ENCODE peak calls at places on chromosomes 5 and 9, in five cellular contexts. One of them, this sample, is unnamed.

GRCh38 chr5:57828221-57828620 is 345.6 kb upstream of the ACTBL2 start:
- DNase-seq in NCI-H2029: no peak
- DNase-seq in bronchial epithelial cell: no peak
- DNase-seq in occipital lobe: no peak
- DNase-seq in activated naive CD4-positive, alpha-beta T cell: no peak
- DNase-seq in this sample: no peak

GRCh38 chr5:173451031-173451430 is 122.8 kb upstream of the STC2 start:
- DNase-seq in NCI-H2029: no peak
- DNase-seq in bronchial epithelial cell: no peak
- DNase-seq in occipital lobe: no peak
- DNase-seq in activated naive CD4-positive, alpha-beta T cell: no peak
- DNase-seq in this sample: no peak

GRCh38 chr5:36611520-36612274 is 5.3 kb downstream of the SLC1A3 start:
- DNase-seq in NCI-H2029: no peak
- DNase-seq in bronchial epithelial cell: no peak
- DNase-seq in occipital lobe: no peak
- DNase-seq in activated naive CD4-positive, alpha-beta T cell: no peak
- DNase-seq in this sample: no peak

GRCh38 chr5:2007906-2008437 is 125.2 kb upstream of the IRX4 start:
- DNase-seq in NCI-H2029: no peak
- DNase-seq in bronchial epithelial cell: no peak
- DNase-seq in occipital lobe: no peak
- DNase-seq in activated naive CD4-positive, alpha-beta T cell: no peak
- DNase-seq in this sample: no peak

GRCh38 chr5:174295736-174296481 is 250.4 kb downstream of the NSG2 start:
- DNase-seq in NCI-H2029: no peak
- DNase-seq in bronchial epithelial cell: no peak
- DNase-seq in occipital lobe: no peak
- DNase-seq in activated naive CD4-positive, alpha-beta T cell: no peak
- DNase-seq in this sample: no peak

GRCh38 chr5:172114875-172115422 is 73.1 kb downstream of the STK10 start:
- DNase-seq in NCI-H2029: no peak
- DNase-seq in bronchial epithelial cell: no peak
- DNase-seq in occipital lobe: no peak
- DNase-seq in activated naive CD4-positive, alpha-beta T cell: peak; percentile 23
- DNase-seq in this sample: no peak

GRCh38 chr9:16704489-16705111 is 165.9 kb downstream of the BNC2 start:
- DNase-seq in NCI-H2029: no peak
- DNase-seq in bronchial epithelial cell: no peak
- DNase-seq in occipital lobe: no peak
- DNase-seq in activated naive CD4-positive, alpha-beta T cell: no peak
- DNase-seq in this sample: no peak

GRCh38 chr5:74028976-74029375 is 403.0 kb downstream of the ARHGEF28 start:
- DNase-seq in NCI-H2029: no peak
- DNase-seq in bronchial epithelial cell: no peak
- DNase-seq in occipital lobe: no peak
- DNase-seq in activated naive CD4-positive, alpha-beta T cell: no peak
- DNase-seq in this sample: no peak

This sample was measured in breast epithelium.